ENCODE peak calls at places on chromosome 16, in four cellular contexts. Y is K562, L is A549, C is HepG2. T is an unnamed sample.
A peak's percentile ranks its signal among the peaks of the same experiment; 100 is the strongest.

GRCh38 chr16:16778322-16778721 is 399.4 kb downstream of the NPIPA7 start:
- DNase-seq in Y (no peak), L (no peak), C (no peak), T (no peak)

GRCh38 chr16:69040144-69040909 is 65.1 kb upstream of the HAS3 start:
- DNase-seq in Y (no peak), L (no peak), C (peak; percentile 89), T (no peak)

GRCh38 chr16:47228241-47228640 is 84.5 kb upstream of the NETO2 start:
- DNase-seq in Y (no peak), L (no peak), C (no peak), T (no peak)

GRCh38 chr16:79283578-79283977 is 317.0 kb downstream of the MAF start:
- DNase-seq in Y (no peak), L (no peak), C (no peak), T (no peak)

GRCh38 chr16:14302031-14302398 is 230.9 kb downstream of the MRTFB start:
- DNase-seq in Y (peak; percentile 80), L (peak; percentile 56), C (peak; percentile 49), T (no peak)

GRCh38 chr16:85926370-85926769 is 27.4 kb downstream of the IRF8 start:
- DNase-seq in Y (no peak), L (no peak), C (no peak), T (no peak)

GRCh38 chr16:56632160-56632847 is at the start of gene MT1M:
- DNase-seq in Y (no peak), L (no peak), C (no peak), T (peak; percentile 75)

GRCh38 chr16:85527042-85527766 is 85.9 kb upstream of the GSE1 start:
- DNase-seq in Y (no peak), L (no peak), C (no peak), T (no peak)

GRCh38 chr16:15650698-15651161 is 685 bp downstream of the NDE1 start:
- DNase-seq in Y (peak; percentile 80), L (no peak), C (no peak), T (no peak)

GRCh38 chr16:4373909-4374742 is 2.5 kb downstream of the VASN start:
- DNase-seq in Y (peak; percentile 52), L (peak; percentile 36), C (no peak), T (no peak)

GRCh38 chr16:67342616-67343015 is 16.0 kb downstream of the LRRC36 start:
- DNase-seq in Y (no peak), L (no peak), C (no peak), T (no peak)

GRCh38 chr16:8848939-8849391 is 19.8 kb downstream of the CARHSP1 start:
- DNase-seq in Y (no peak), L (peak; percentile 56), C (no peak), T (no peak)

GRCh38 chr16:23148513-23149266 is 562 bp downstream of the USP31 start:
- DNase-seq in Y (peak; percentile 76), L (peak; percentile 35), C (peak; percentile 76), T (peak; percentile 71)

GRCh38 chr16:52547001-52547833 is at the start of gene TOX3:
- DNase-seq in Y (no peak), L (no peak), C (no peak), T (no peak)

GRCh38 chr16:7333326-7333725 is 681 bp downstream of the RBFOX1 start:
- DNase-seq in Y (no peak), L (no peak), C (no peak), T (no peak)

GRCh38 chr16:86739808-86740207 is 161.5 kb downstream of the FOXL1 start:
- DNase-seq in Y (no peak), L (no peak), C (no peak), T (no peak)

GRCh38 chr16:12184419-12184831 is 207.9 kb downstream of the SNX29 start:
- DNase-seq in Y (no peak), L (no peak), C (no peak), T (no peak)
- TF ChIP-seq EP300 in Y (no peak), L (no peak), C (no peak), T (no peak)

GRCh38 chr16:72740346-72740745 is 307.6 kb downstream of the ZFHX3 start:
- DNase-seq in Y (no peak), L (no peak), C (no peak), T (no peak)
- TF ChIP-seq MAFK in Y (no peak), L (no peak), C (no peak), T (no peak)

DNA sequence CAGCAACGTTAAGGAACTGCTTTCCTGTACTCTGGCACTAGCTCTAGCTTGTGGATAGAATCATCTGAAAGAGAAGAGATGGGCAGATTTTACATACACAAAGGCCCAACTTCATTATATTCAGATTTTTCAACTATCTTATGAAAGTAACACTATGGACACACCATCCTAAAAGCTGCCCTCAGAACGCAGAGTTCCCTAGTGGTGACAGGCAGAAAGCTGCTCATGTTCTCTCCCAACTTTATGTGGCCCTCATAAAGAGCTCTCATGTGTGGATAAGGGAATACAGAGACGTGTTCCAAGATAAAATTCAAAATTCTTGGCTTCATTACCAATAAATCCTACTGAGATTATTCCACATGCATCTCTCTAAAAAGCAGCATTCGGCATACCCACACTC is 1.5 kb downstream of the CFAP20 start:
- DNase-seq in Y (no peak), L (no peak), C (no peak), T (no peak)
- H3K4me3 ChIP-seq in Y (peak overlapping the region; percentile 93), L (no peak overlapping the region), C (peak overlapping the region; percentile 67), T (peak overlapping the region; percentile 81)

DNA sequence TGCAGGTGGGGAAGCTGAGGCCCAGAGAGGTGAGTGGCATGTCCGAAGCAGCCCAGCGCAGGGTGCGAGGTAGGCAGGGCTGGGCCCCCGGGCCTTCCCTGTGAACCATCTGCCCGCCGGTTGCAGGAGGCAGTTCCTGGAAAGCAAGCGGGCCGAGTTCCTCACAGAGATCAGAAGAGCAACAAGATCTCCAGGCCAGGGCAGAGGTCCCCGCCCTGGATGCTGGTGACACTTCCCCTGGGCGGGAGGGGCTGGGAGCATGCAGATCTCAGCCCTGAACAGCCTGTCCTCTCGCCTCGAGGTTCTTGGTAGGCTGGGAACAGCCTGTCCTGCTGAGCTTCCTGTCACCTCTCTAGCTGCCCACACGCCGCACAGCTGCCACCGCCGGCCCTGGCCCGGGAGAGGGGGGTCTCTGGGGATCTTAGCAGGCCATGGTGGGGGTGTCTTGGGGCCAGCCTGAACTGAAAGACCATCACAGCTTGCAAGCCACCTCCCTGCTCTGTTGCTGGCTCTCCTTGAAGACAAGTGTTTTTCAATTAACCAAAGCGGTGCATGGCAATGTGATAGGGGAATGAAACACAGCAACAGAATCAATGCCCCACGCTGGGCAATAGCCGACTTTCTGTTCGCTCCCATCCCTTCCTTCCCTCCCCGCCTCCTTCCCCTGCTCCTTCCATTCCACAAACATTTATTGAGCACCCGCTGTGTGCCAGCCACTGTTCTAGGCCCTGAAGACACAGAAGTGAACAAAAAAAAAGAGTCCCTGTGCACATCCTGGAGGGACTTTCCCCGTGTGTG is 31.7 kb downstream of the SOCS1 start:
- DNase-seq in Y (peak; percentile 94), L (no peak), C (peak; percentile 55), T (no peak)
- TF ChIP-seq EP300 in Y (no peak), L (no peak), C (no peak), T (no peak)

GRCh38 chr16:762595-763268 is 2.2 kb downstream of the MSLN start:
- DNase-seq in Y (no peak), L (no peak), C (no peak), T (no peak)
- TF ChIP-seq MAFK in Y (no peak), L (no peak), C (no peak), T (no peak)

DNA sequence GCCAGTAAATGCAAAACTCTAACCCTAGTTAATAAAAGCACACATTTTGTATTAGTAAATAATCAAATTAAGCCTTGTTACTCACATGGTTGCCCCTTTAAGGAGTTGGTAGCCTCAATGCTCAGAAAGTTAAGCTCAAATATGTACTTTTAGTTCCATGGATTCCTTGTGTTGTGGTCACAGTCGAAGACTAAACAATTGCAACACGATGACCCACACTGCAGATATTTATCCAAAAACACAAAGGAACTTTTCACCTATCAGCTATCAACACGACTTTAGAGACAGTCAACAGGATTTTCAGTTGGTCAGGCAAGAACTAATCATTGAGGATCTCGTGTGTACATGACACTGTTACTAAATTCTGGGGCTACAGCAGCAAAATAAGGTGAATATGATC is 47.4 kb upstream of the NUDT7 start:
- DNase-seq in Y (no peak), L (no peak), C (no peak), T (no peak)
- H3K4me3 ChIP-seq in Y (no peak overlapping the region), L (no peak overlapping the region), C (no peak overlapping the region), T (no peak overlapping the region)

GRCh38 chr16:81864646-81865382 is 85.7 kb downstream of the PLCG2 start:
- DNase-seq in Y (no peak), L (no peak), C (no peak), T (no peak)

GRCh38 chr16:81869326-81869725 is 90.2 kb downstream of the PLCG2 start:
- DNase-seq in Y (no peak), L (no peak), C (no peak), T (no peak)

GRCh38 chr16:81868057-81868748 is 89.1 kb downstream of the PLCG2 start:
- DNase-seq in Y (no peak), L (no peak), C (no peak), T (no peak)

GRCh38 chr16:81863630-81864352 is 84.7 kb downstream of the PLCG2 start:
- DNase-seq in Y (no peak), L (no peak), C (no peak), T (no peak)

GRCh38 chr16:81866820-81867440 is 87.8 kb downstream of the PLCG2 start:
- DNase-seq in Y (no peak), L (no peak), C (no peak), T (no peak)
- TF ChIP-seq EP300 in Y (no peak), L (no peak), C (no peak), T (no peak)

GRCh38 chr16:2333772-2334379 is 6.7 kb downstream of the ABCA3 start:
- DNase-seq in Y (peak; percentile 67), L (peak; percentile 64), C (peak; percentile 20), T (no peak)

GRCh38 chr16:2331932-2332267 is 8.6 kb downstream of the ABCA3 start:
- DNase-seq in Y (no peak), L (no peak), C (no peak), T (no peak)

GRCh38 chr16:2333231-2333630 is 7.3 kb downstream of the ABCA3 start:
- DNase-seq in Y (no peak), L (no peak), C (no peak), T (no peak)

GRCh38 chr16:2329532-2329931 is 11.0 kb downstream of the ABCA3 start:
- DNase-seq in Y (no peak), L (no peak), C (no peak), T (no peak)

DNA sequence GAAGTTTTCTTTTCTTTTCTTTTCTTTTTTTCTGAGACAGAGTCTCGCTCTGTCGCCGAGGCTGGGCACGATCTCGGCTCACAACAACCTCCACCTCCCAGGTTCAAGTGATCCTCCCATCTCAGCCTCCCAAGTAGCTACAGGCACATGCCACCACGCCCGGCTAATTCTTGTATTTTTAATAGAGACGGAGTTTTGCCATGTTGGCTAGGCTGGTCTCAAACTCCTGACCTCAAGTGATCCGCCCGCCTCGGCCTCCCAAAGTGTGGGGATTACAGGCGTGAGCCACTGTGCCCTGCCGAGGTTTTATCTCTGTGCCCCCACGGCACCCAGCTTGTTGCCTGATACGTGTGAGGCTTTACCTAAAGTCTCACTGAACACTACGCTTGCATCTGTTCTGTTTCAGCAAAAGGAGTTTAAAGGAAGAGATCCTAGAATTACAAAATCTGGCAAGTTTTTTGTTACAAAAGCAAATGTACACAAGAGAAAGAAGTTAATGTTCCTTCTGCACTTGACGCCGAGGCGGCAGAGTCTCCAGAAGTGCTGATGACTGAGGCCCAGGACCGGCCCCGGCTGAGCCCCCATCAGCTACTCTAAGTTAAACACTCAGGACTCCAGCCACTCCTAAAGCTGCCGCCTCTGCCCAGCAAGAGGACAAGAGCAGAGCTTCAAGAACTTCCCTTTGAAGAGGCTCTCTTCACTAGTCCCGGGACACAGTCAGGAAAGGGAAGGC is 9.2 kb downstream of the ABCA3 start:
- DNase-seq in Y (no peak), L (no peak), C (no peak), T (no peak)
- TF ChIP-seq MAFK in Y (no peak), L (no peak), C (no peak), T (no peak)

T was measured in H1.